ENCODE peak calls at places on chromosomes 6 and 20, in ten cellular contexts. M is stomach; J is CD8-positive, alpha-beta T cell; W is foreskin keratinocyte; G is IMR-90; R is adipocyte; F is upper lobe of right lung; S is AG04450; I is CD4-positive, alpha-beta memory T cell; X is mammary epithelial cell. N is an unnamed sample.

GRCh38 chr6:26296857-26297648 is 67.9 kb upstream of the BTN3A2 start:
- DNase-seq in M (no peak), J (no peak), W (no peak), G (peak; percentile 35), R (no peak), F (no peak), S (no peak), I (no peak), X (peak; percentile 68), N (no peak)

GRCh38 chr6:130760006-130760405 is 67.2 kb upstream of the SMLR1 start:
- DNase-seq in M (no peak), J (no peak), W (peak; percentile 21), G (peak; percentile 61), R (peak; percentile 58), F (no peak), S (no peak), I (no peak), X (peak; percentile 47), N (no peak)

GRCh38 chr6:169173532-169174268 is 79.9 kb downstream of the THBS2 start:
- DNase-seq in M (no peak), J (no peak), W (peak; percentile 60), G (peak; percentile 33), R (no peak), F (no peak), S (no peak), I (no peak), X (peak; percentile 90), N (no peak)

GRCh38 chr6:111551521-111552231 is 54.0 kb downstream of the TRAF3IP2 start:
- DNase-seq in M (peak; percentile 87), J (no peak), W (no peak), G (no peak), R (peak; percentile 53), F (peak; percentile 77), S (no peak), I (no peak), X (no peak), N (no peak)

GRCh38 chr6:136968831-136969230 is 46.7 kb downstream of the SLC35D3 start:
- DNase-seq in M (no peak), J (no peak), W (no peak), G (no peak), R (no peak), F (no peak), S (no peak), I (no peak), X (no peak), N (no peak)

GRCh38 chr6:155400022-155400965 is 55.3 kb downstream of the NOX3 start:
- DNase-seq in M (no peak), J (no peak), W (no peak), G (no peak), R (peak; percentile 9), F (no peak), S (no peak), I (no peak), X (no peak), N (no peak)

GRCh38 chr20:48953653-48954052 is 32.1 kb downstream of the ARFGEF2 start:
- DNase-seq in M (no peak), J (no peak), W (no peak), G (no peak), R (no peak), F (no peak), S (no peak), I (no peak), X (no peak), N (no peak)

GRCh38 chr6:169445661-169446581 is 192.3 kb upstream of the THBS2 start:
- DNase-seq in M (peak; percentile 56), J (no peak), W (no peak), G (no peak), R (no peak), F (no peak), S (no peak), I (no peak), X (no peak), N (no peak)

GRCh38 chr20:48912065-48912464 is 9.4 kb upstream of the ARFGEF2 start:
- DNase-seq in M (no peak), J (no peak), W (no peak), G (no peak), R (no peak), F (no peak), S (no peak), I (no peak), X (no peak), N (no peak)

GRCh38 chr6:117275711-117276110 is 10.4 kb downstream of the VGLL2 start:
- DNase-seq in M (no peak), J (no peak), W (no peak), G (no peak), R (no peak), F (no peak), S (no peak), I (no peak), X (no peak), N (no peak)

GRCh38 chr20:35821807-35822242 is 50.0 kb downstream of the PHF20 start:
- DNase-seq in M (no peak), J (no peak), W (peak; percentile 68), G (peak; percentile 79), R (peak; percentile 65), F (peak; percentile 22), S (no peak), I (no peak), X (peak; percentile 32), N (no peak)

GRCh38 chr6:31497595-31498476 is at the start of gene MICB:
- DNase-seq in M (peak; percentile 83), J (peak; percentile 87), W (peak; percentile 72), G (peak; percentile 68), R (peak; percentile 89), F (peak; percentile 90), S (no peak), I (peak; percentile 81), X (peak; percentile 82), N (peak; percentile 66)

GRCh38 chr20:17803765-17804164 is 104.0 kb downstream of the BANF2 start:
- DNase-seq in M (no peak), J (no peak), W (no peak), G (no peak), R (no peak), F (no peak), S (no peak), I (no peak), X (no peak), N (no peak)
- H3K27me3 ChIP-seq in M (no peaks in the 10 kb centered on the region), J (no peaks in the 10 kb centered on the region), W (peaks cover 9% of the 10 kb centered on the region), G (peaks cover 2% of the 10 kb centered on the region), R (no peaks in the 10 kb centered on the region), F (no peaks in the 10 kb centered on the region), S (no peaks in the 10 kb centered on the region), I (no peaks in the 10 kb centered on the region), X (no peaks in the 10 kb centered on the region), N (no peaks in the 10 kb centered on the region)

GRCh38 chr20:63129991-63130653 is 85.8 kb downstream of the YTHDF1 start:
- DNase-seq in M (no peak), J (no peak), W (no peak), G (no peak), R (no peak), F (peak; percentile 43), S (no peak), I (no peak), X (no peak), N (no peak)

GRCh38 chr20:63128367-63128766 is 87.6 kb downstream of the YTHDF1 start:
- DNase-seq in M (no peak), J (no peak), W (no peak), G (no peak), R (no peak), F (peak; percentile 56), S (no peak), I (no peak), X (no peak), N (no peak)

GRCh38 chr20:63128956-63129355 is 87.0 kb downstream of the YTHDF1 start:
- DNase-seq in M (no peak), J (no peak), W (no peak), G (no peak), R (no peak), F (peak; percentile 59), S (no peak), I (no peak), X (no peak), N (no peak)

GRCh38 chr20:63130654-63131577 is 85.0 kb downstream of the YTHDF1 start:
- DNase-seq in M (no peak), J (no peak), W (no peak), G (no peak), R (no peak), F (peak; percentile 51), S (no peak), I (no peak), X (no peak), N (no peak)

DNA sequence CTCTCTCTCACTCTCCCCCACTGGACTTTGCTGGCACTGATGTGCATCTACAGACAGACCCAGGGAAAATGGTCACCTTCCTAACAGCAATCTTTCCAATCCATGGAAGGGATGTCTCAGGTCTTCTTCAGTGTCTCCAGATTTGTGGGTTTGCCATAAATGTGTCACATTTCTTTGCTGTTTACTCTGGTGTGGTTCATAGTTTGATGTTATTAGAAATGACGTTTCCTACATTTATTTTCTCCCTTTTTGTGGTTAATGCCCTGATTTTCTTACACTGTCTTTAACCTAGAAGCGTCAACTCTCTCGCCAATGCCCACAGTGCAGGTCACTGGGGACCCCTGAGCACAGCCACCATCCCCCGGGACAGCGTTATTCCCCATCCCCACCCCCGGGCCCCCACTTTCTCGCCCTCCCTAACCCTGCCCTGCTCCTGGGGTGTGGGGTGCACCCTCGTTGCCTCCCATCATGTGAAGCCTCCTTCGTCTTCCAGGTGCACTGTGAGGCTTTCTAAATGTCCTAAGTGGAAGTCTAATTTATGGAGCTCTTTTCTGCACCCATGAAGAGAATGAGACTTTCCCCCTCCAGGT is 86.5 kb downstream of the YTHDF1 start:
- DNase-seq in M (no peak), J (no peak), W (no peak), G (no peak), R (no peak), F (peak; percentile 40), S (no peak), I (no peak), X (no peak), N (no peak)
- H3K27me3 ChIP-seq in M (no peaks in the 10 kb centered on the region), J (peaks cover 4% of the 10 kb centered on the region), W (no peaks in the 10 kb centered on the region), G (peaks cover 36% of the 10 kb centered on the region), R (peaks cover 74% of the 10 kb centered on the region), F (peaks cover 28% of the 10 kb centered on the region), S (no peaks in the 10 kb centered on the region), I (no peaks in the 10 kb centered on the region), X (no peaks in the 10 kb centered on the region), N (peaks cover 12% of the 10 kb centered on the region)

DNA sequence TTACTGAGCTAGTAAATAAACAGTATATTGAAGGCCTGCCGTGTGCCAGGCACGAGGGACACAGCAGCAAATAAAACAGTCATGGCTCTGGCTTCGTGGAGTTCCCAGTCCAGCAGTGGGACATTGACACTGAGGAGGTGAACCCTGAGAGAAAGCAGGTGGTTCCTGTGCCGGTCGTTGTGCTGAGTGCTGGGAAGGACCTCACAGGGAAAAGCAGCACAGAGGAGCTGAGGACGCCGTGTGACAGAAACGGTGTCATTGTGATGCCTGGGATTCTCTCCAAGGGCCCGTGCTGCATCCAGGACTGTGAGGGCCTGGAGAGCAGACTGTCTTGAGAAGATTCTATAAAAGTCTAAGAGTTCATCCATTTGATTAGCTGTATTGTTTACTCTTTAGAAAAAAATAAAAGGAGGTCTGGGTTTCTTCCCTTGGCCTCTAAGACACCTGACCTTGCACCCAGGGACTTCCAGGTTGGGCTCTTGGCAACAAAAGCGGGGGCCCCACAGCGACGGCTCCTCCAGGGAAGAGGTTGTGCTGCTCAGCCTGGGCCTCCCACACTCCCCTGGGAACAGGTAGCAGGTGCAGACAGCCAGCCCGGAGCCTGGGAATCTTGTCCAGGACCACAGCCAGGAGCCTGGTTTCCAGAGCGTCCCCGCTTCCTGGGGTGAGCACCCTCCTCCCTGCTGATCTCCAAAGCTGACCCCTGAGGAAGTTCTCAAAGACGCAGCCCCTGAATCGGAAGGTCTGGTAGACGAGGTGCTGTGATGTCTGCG is 251.2 kb upstream of the PMEPA1 start:
- DNase-seq in M (no peak), J (no peak), W (no peak), G (no peak), R (no peak), F (no peak), S (no peak), I (no peak), X (no peak), N (no peak)
- H3K27me3 ChIP-seq in M (no peaks in the 10 kb centered on the region), J (no peaks in the 10 kb centered on the region), W (peaks cover 78% of the 10 kb centered on the region), G (peaks cover 1% of the 10 kb centered on the region), R (peaks cover 26% of the 10 kb centered on the region), F (no peaks in the 10 kb centered on the region), S (peaks cover 3% of the 10 kb centered on the region), I (no peaks in the 10 kb centered on the region), X (no peaks in the 10 kb centered on the region), N (no peaks in the 10 kb centered on the region)

GRCh38 chr6:12916001-12916400 is 199.4 kb downstream of the PHACTR1 start:
- DNase-seq in M (no peak), J (no peak), W (no peak), G (no peak), R (no peak), F (no peak), S (no peak), I (no peak), X (no peak), N (no peak)
- H3K27me3 ChIP-seq in M (no peaks in the 10 kb centered on the region), J (no peaks in the 10 kb centered on the region), W (no peaks in the 10 kb centered on the region), G (no peaks in the 10 kb centered on the region), R (peaks cover 6% of the 10 kb centered on the region), F (no peaks in the 10 kb centered on the region), S (no peaks in the 10 kb centered on the region), I (no peaks in the 10 kb centered on the region), X (peaks cover 1% of the 10 kb centered on the region), N (no peaks in the 10 kb centered on the region)

N was measured in kidney epithelial cell.